ENCODE peak calls at places on chromosomes 16 and 17, in five cellular contexts. B, A, S, O and Y are unnamed samples.

GRCh38 chr16:85172465-85173071 is 60.3 kb upstream of the CIBAR2 start:
- DNase-seq in B (no peak), A (peak), O (no peak), S (no peak), Y (no peak)

GRCh38 chr17:75720656-75721462 is at the start of gene ITGB4:
- DNase-seq in O (no peak), B (peak), S (peak), A (no peak), Y (no peak)

GRCh38 chr16:88826070-88826840 is 14.5 kb upstream of the APRT start:
- DNase-seq in A (no peak), S (no peak), O (no peak), B (no peak), Y (no peak)

GRCh38 chr17:43330876-43331639 is 67.7 kb upstream of the ARL4D start:
- DNase-seq in B (no peak), O (no peak), A (no peak), S (no peak), Y (no peak)

GRCh38 chr17:28727727-28728363 is 743 bp upstream of the NEK8 start:
- DNase-seq in B (peak), O (peak), A (peak), S (peak), Y (no peak)

GRCh38 chr16:76946879-76947278 is 244.1 kb upstream of the MON1B start:
- DNase-seq in O (no peak), S (no peak), A (no peak), B (no peak), Y (no peak)

GRCh38 chr17:76791053-76791980 is 53.4 kb downstream of the MFSD11 start:
- DNase-seq in B (peak), S (peak), A (peak), O (no peak), Y (no peak)

GRCh38 chr16:69100046-69100765 is 5.2 kb upstream of the HAS3 start:
- DNase-seq in A (no peak), O (no peak), S (no peak), B (no peak), Y (no peak)

GRCh38 chr17:27323538-27324212 is 29.8 kb downstream of the WSB1 start:
- DNase-seq in O (peak), A (no peak), S (peak), B (no peak), Y (peak)

GRCh38 chr17:39722965-39723848 is 7.1 kb downstream of the MIEN1 start:
- DNase-seq in B (no peak), S (no peak), O (no peak), A (no peak), Y (no peak)

GRCh38 chr17:82536220-82537201 is 17.0 kb downstream of the FOXK2 start:
- DNase-seq in A (no peak), O (peak), B (no peak), S (no peak), Y (no peak)

GRCh38 chr17:38333635-38334295 is 10.0 kb downstream of the GPR179 start:
- DNase-seq in O (no peak), S (no peak), B (no peak), A (peak), Y (no peak)